ENCODE peak calls at places on chromosomes 7 and 10, in eight cellular contexts. O is CD4-positive, alpha-beta T cell; W is stimulated activated memory B cell treated with anti-CD40 and anti-IgM and Interleukin-4, amounts not matched to agents 10 μg/mL and 1 μg/mL and 100 μg/mL, for 72 hours; Q is right cardiac atrium; C is upper lobe of left lung; N is RWPE2; A is natural killer cell; E is activated CD8-positive, alpha-beta memory T cell treated with anti-CD3 and anti-CD28 coated beads, Interleukin-2, amount 10 ng/mL, durations not matched to agents 7 days and 5 days. B is an unnamed sample.
A peak's percentile ranks its signal among the peaks of the same experiment; 100 is the strongest.

GRCh38 chr10:77383861-77384553 is 253.6 kb downstream of the KCNMA1 start:
- ATAC-seq in O (no peak), W (no peak), Q (no peak), C (no peak), N (no peak), A (no peak), E (no peak), B (no peak)

GRCh38 chr10:101293007-101293723 is 60.8 kb upstream of the BTRC start:
- ATAC-seq in O (peak; percentile 18), W (no peak), Q (peak; percentile 40), C (no peak), N (no peak), A (no peak), E (no peak), B (no peak)

GRCh38 chr7:5643280-5643679 is 138.2 kb downstream of the RNF216 start:
- ATAC-seq in O (peak; percentile 61), W (no peak), Q (peak; percentile 89), C (peak; percentile 36), N (peak; percentile 59), A (peak; percentile 88), E (peak; percentile 74), B (peak; percentile 6)

GRCh38 chr10:33422779-33423520 is 88.5 kb upstream of the NRP1 start:
- ATAC-seq in O (no peak), W (no peak), Q (peak; percentile 76), C (peak; percentile 59), N (no peak), A (no peak), E (no peak), B (no peak)

GRCh38 chr10:68787813-68788212 is 39.5 kb upstream of the STOX1 start:
- ATAC-seq in O (no peak), W (no peak), Q (no peak), C (no peak), N (no peak), A (no peak), E (peak; percentile 45), B (peak; percentile 87)

GRCh38 chr10:10642741-10643280 is 374.9 kb upstream of the CELF2 start:
- ATAC-seq in O (no peak), W (no peak), Q (peak; percentile 87), C (peak; percentile 75), N (no peak), A (no peak), E (no peak), B (no peak)

GRCh38 chr10:12531305-12531738 is 182.0 kb downstream of the CAMK1D start:
- ATAC-seq in O (no peak), W (no peak), Q (peak; percentile 61), C (peak; percentile 56), N (no peak), A (no peak), E (no peak), B (no peak)

GRCh38 chr10:93471110-93471651 is 11.0 kb downstream of the MYOF start:
- ATAC-seq in O (no peak), W (no peak), Q (peak; percentile 43), C (peak; percentile 65), N (peak; percentile 35), A (no peak), E (no peak), B (peak; percentile 90)

GRCh38 chr10:17290226-17290625 is 62.2 kb downstream of the VIM start:
- ATAC-seq in O (peak; percentile 66), W (no peak), Q (peak; percentile 58), C (no peak), N (peak; percentile 71), A (peak; percentile 49), E (peak; percentile 47), B (peak; percentile 87)

GRCh38 chr7:50724526-50725520 is 57.9 kb downstream of the GRB10 start:
- ATAC-seq in O (peak; percentile 49), W (no peak), Q (no peak), C (no peak), N (no peak), A (no peak), E (no peak), B (no peak)

GRCh38 chr10:28980264-28980663 is 302.9 kb downstream of the BAMBI start:
- ATAC-seq in O (no peak), W (no peak), Q (no peak), C (no peak), N (no peak), A (no peak), E (no peak), B (no peak)

GRCh38 chr10:117461766-117462423 is 80.7 kb upstream of the EMX2 start:
- ATAC-seq in O (no peak), W (no peak), Q (peak; percentile 51), C (peak; percentile 85), N (peak; percentile 96), A (no peak), E (no peak), B (no peak)

GRCh38 chr7:49643321-49643720 is 130.1 kb upstream of the VWC2 start:
- ATAC-seq in O (no peak), W (no peak), Q (peak; percentile 83), C (no peak), N (no peak), A (no peak), E (no peak), B (no peak)

GRCh38 chr10:79202188-79203013 is 133.6 kb downstream of the ZMIZ1 start:
- ATAC-seq in O (no peak), W (peak; percentile 68), Q (peak; percentile 38), C (peak; percentile 64), N (peak; percentile 44), A (peak; percentile 46), E (peak; percentile 72), B (peak; percentile 44)

GRCh38 chr7:108580298-108580697 is 10.6 kb downstream of the DNAJB9 start:
- ATAC-seq in O (no peak), W (no peak), Q (peak; percentile 16), C (no peak), N (no peak), A (no peak), E (no peak), B (no peak)

GRCh38 chr10:132951926-132952325 is 9.6 kb upstream of the CFAP46 start:
- ATAC-seq in O (no peak), W (no peak), Q (no peak), C (no peak), N (no peak), A (no peak), E (no peak), B (no peak)

GRCh38 chr10:5481121-5481520 is 18.2 kb downstream of the CALML5 start:
- ATAC-seq in O (no peak), W (no peak), Q (no peak), C (no peak), N (no peak), A (no peak), E (no peak), B (no peak)

GRCh38 chr10:489335-489734 is 200.1 kb downstream of the DIP2C start:
- ATAC-seq in O (no peak), W (no peak), Q (peak; percentile 40), C (no peak), N (no peak), A (no peak), E (no peak), B (no peak)

GRCh38 chr7:140229591-140230516 is 53.1 kb upstream of the KDM7A start:
- ATAC-seq in O (peak; percentile 64), W (peak; percentile 85), Q (peak; percentile 36), C (peak; percentile 16), N (no peak), A (peak; percentile 67), E (peak; percentile 63), B (peak; percentile 36)

B was measured in activated CD4-positive, CD25-positive, alpha-beta regulatory T cell treated with anti-CD3 and anti-CD28 coated beads, Interleukin-2, amount 50 U/mL, for 24 hours.